ENCODE peak calls at places on chromosomes 7 and 10, in four cellular contexts. I is transverse colon; P is left lung; L is activated CD4-positive, alpha-beta T cell treated with anti-CD3 and anti-CD28 coated beads, Interleukin-2, amount 50 U/mL, for 24 hours. O is an unnamed sample.

GRCh38 chr10:123257904-123258303 is 103.7 kb downstream of the BUB3 start:
- DNase-seq in I (no peak), P (no peak), L (no peak), O (no peak)

GRCh38 chr10:13939391-13939790 is 352.6 kb downstream of the PRPF18 start:
- DNase-seq in I (no peak), P (no peak), L (no peak), O (no peak)

GRCh38 chr7:431658-432111 is 88.0 kb downstream of the PDGFA start:
- DNase-seq in I (no peak), P (peak; percentile 75), L (no peak), O (no peak)

GRCh38 chr10:110758898-110759297 is 112.8 kb upstream of the PDCD4 start:
- DNase-seq in I (no peak), P (no peak), L (no peak), O (peak; percentile 7)

GRCh38 chr7:22544245-22544644 is 44.3 kb upstream of the STEAP1B start:
- DNase-seq in I (no peak), P (no peak), L (no peak), O (no peak)

GRCh38 chr7:44142028-44142427 is 896 bp upstream of the MYL7 start:
- DNase-seq in I (no peak), P (no peak), L (no peak), O (no peak)

GRCh38 chr10:126917375-126917774 is 12.1 kb downstream of the DOCK1 start:
- DNase-seq in I (no peak), P (peak; percentile 59), L (no peak), O (no peak)

GRCh38 chr7:17674956-17675300 is 265.4 kb downstream of the SNX13 start:
- DNase-seq in I (no peak), P (no peak), L (no peak), O (no peak)

GRCh38 chr7:98946389-98946788 is 68.1 kb downstream of the TRRAP start:
- DNase-seq in I (no peak), P (no peak), L (no peak), O (no peak)

GRCh38 chr7:128497405-128497804 is 20.9 kb downstream of the METTL2B start:
- DNase-seq in I (no peak), P (no peak), L (no peak), O (no peak)

GRCh38 chr7:103447073-103447960 is 1.3 kb upstream of the SLC26A5 start:
- DNase-seq in I (peak; percentile 35), P (no peak), L (no peak), O (peak; percentile 57)

GRCh38 chr10:26334932-26335573 is 103.1 kb upstream of the APBB1IP start:
- DNase-seq in I (peak; percentile 44), P (no peak), L (peak; percentile 63), O (no peak)

GRCh38 chr7:134315679-134316538 is 821 bp downstream of the SLC35B4 start:
- DNase-seq in I (no peak), P (no peak), L (no peak), O (no peak)

GRCh38 chr7:26653430-26653911 is 210.9 kb downstream of the SKAP2 start:
- DNase-seq in I (peak; percentile 68), P (no peak), L (no peak), O (peak; percentile 13)

GRCh38 chr10:97028832-97029178 is 157.0 kb downstream of the SLIT1 start:
- DNase-seq in I (no peak), P (no peak), L (no peak), O (no peak)

GRCh38 chr10:4807803-4808507 is 18.1 kb upstream of the AKR1E2 start:
- DNase-seq in I (no peak), P (no peak), L (no peak), O (no peak)

GRCh38 chr10:132136689-132137088 is 50.1 kb upstream of the DPYSL4 start:
- DNase-seq in I (no peak), P (peak; percentile 71), L (no peak), O (no peak)

GRCh38 chr7:157529768-157530560 is 193.2 kb downstream of the DNAJB6 start:
- DNase-seq in I (no peak), P (peak; percentile 50), L (no peak), O (no peak)

GRCh38 chr10:75244487-75245353 is 9.0 kb upstream of the COMTD1 start:
- DNase-seq in I (no peak), P (no peak), L (no peak), O (no peak)

GRCh38 chr7:141874787-141875186 is 33.5 kb upstream of the PRSS37 start:
- DNase-seq in I (no peak), P (no peak), L (no peak), O (no peak)

GRCh38 chr10:82982110-82982608 is 1107.2 kb downstream of the NRG3 start:
- DNase-seq in I (no peak), P (no peak), L (no peak), O (no peak)

GRCh38 chr10:77675347-77675746 is 37.7 kb upstream of the KCNMA1 start:
- DNase-seq in I (no peak), P (no peak), L (no peak), O (peak; percentile 6)

GRCh38 chr10:95567903-95568630 is 6.9 kb upstream of the SORBS1 start:
- DNase-seq in I (no peak), P (no peak), L (no peak), O (no peak)

GRCh38 chr7:73329861-73330581 is 2.1 kb downstream of the FKBP6 start:
- DNase-seq in I (no peak), P (no peak), L (no peak), O (no peak)

GRCh38 chr10:56035489-56035888 is 325.6 kb downstream of the ZWINT start:
- DNase-seq in I (no peak), P (no peak), L (no peak), O (no peak)